ENCODE peak calls at places on chromosomes 2 and 18, in eight cellular contexts. One of them, this sample, is unnamed.

GRCh38 chr2:187658952-187659525 is 104.8 kb upstream of the TFPI start:
- DNase-seq in DND-41: no peak
- DNase-seq in heart left ventricle: no peak
- DNase-seq in left ventricle myocardium inferior: no peak
- DNase-seq in OCI-LY7: peak
- DNase-seq in esophagus squamous epithelium: no peak
- DNase-seq in heart right ventricle: no peak
- DNase-seq in left lung: no peak
- DNase-seq in this sample: no peak

GRCh38 chr2:162029287-162029901 is 44.6 kb downstream of the DPP4 start:
- DNase-seq in OCI-LY7: no peak
- DNase-seq in esophagus squamous epithelium: no peak
- DNase-seq in heart right ventricle: peak
- DNase-seq in DND-41: peak
- DNase-seq in left lung: no peak
- DNase-seq in left ventricle myocardium inferior: peak
- DNase-seq in heart left ventricle: peak
- DNase-seq in this sample: no peak

GRCh38 chr2:55154525-55155030 is 77.5 kb downstream of the CLHC1 start:
- DNase-seq in heart left ventricle: no peak
- DNase-seq in DND-41: no peak
- DNase-seq in left ventricle myocardium inferior: no peak
- DNase-seq in OCI-LY7: no peak
- DNase-seq in heart right ventricle: no peak
- DNase-seq in left lung: no peak
- DNase-seq in esophagus squamous epithelium: no peak
- DNase-seq in this sample: no peak

GRCh38 chr2:210963386-210963785 is 407.0 kb downstream of the CPS1 start:
- DNase-seq in left ventricle myocardium inferior: no peak
- DNase-seq in heart right ventricle: no peak
- DNase-seq in OCI-LY7: no peak
- DNase-seq in heart left ventricle: no peak
- DNase-seq in DND-41: no peak
- DNase-seq in esophagus squamous epithelium: no peak
- DNase-seq in left lung: no peak
- DNase-seq in this sample: no peak

GRCh38 chr2:26988165-26988879 is 17.9 kb downstream of the MAPRE3 start:
- DNase-seq in heart left ventricle: no peak
- DNase-seq in left lung: no peak
- DNase-seq in OCI-LY7: no peak
- DNase-seq in esophagus squamous epithelium: no peak
- DNase-seq in DND-41: no peak
- DNase-seq in left ventricle myocardium inferior: no peak
- DNase-seq in heart right ventricle: no peak
- DNase-seq in this sample: no peak

GRCh38 chr2:232075080-232075479 is 113.6 kb downstream of the DIS3L2 start:
- DNase-seq in OCI-LY7: no peak
- DNase-seq in esophagus squamous epithelium: no peak
- DNase-seq in DND-41: no peak
- DNase-seq in heart right ventricle: no peak
- DNase-seq in left lung: no peak
- DNase-seq in heart left ventricle: no peak
- DNase-seq in left ventricle myocardium inferior: no peak
- DNase-seq in this sample: no peak

GRCh38 chr2:16394072-16394985 is 271.3 kb downstream of the CYRIA start:
- DNase-seq in heart right ventricle: no peak
- DNase-seq in left lung: no peak
- DNase-seq in esophagus squamous epithelium: no peak
- DNase-seq in left ventricle myocardium inferior: no peak
- DNase-seq in OCI-LY7: no peak
- DNase-seq in heart left ventricle: no peak
- DNase-seq in DND-41: no peak
- DNase-seq in this sample: no peak

GRCh38 chr2:64212346-64212745 is 68.1 kb upstream of the PELI1 start:
- DNase-seq in left ventricle myocardium inferior: no peak
- DNase-seq in OCI-LY7: no peak
- DNase-seq in heart left ventricle: no peak
- DNase-seq in heart right ventricle: no peak
- DNase-seq in esophagus squamous epithelium: no peak
- DNase-seq in left lung: no peak
- DNase-seq in DND-41: peak
- DNase-seq in this sample: no peak

GRCh38 chr2:55885129-55885943 is 38.2 kb downstream of the EFEMP1 start:
- DNase-seq in left lung: no peak
- DNase-seq in OCI-LY7: no peak
- DNase-seq in esophagus squamous epithelium: no peak
- DNase-seq in heart right ventricle: no peak
- DNase-seq in DND-41: no peak
- DNase-seq in left ventricle myocardium inferior: no peak
- DNase-seq in heart left ventricle: peak
- DNase-seq in this sample: no peak

GRCh38 chr18:34321075-34321474 is 96.4 kb upstream of the NOL4 start:
- DNase-seq in heart left ventricle: no peak
- DNase-seq in DND-41: no peak
- DNase-seq in left lung: no peak
- DNase-seq in heart right ventricle: no peak
- DNase-seq in OCI-LY7: no peak
- DNase-seq in left ventricle myocardium inferior: no peak
- DNase-seq in esophagus squamous epithelium: no peak
- DNase-seq in this sample: no peak

GRCh38 chr18:40866013-40866644 is 1088.9 kb upstream of the PIK3C3 start:
- DNase-seq in left ventricle myocardium inferior: no peak
- DNase-seq in OCI-LY7: no peak
- DNase-seq in DND-41: peak
- DNase-seq in heart right ventricle: no peak
- DNase-seq in heart left ventricle: no peak
- DNase-seq in left lung: no peak
- DNase-seq in esophagus squamous epithelium: no peak
- DNase-seq in this sample: no peak

GRCh38 chr2:32136097-32136496 is 29.6 kb upstream of the SLC30A6 start:
- DNase-seq in left lung: no peak
- DNase-seq in heart left ventricle: no peak
- DNase-seq in esophagus squamous epithelium: no peak
- DNase-seq in DND-41: no peak
- DNase-seq in left ventricle myocardium inferior: no peak
- DNase-seq in OCI-LY7: no peak
- DNase-seq in heart right ventricle: no peak
- DNase-seq in this sample: no peak

GRCh38 chr2:75920721-75921551 is 210.2 kb upstream of the GCFC2 start:
- DNase-seq in esophagus squamous epithelium: no peak
- DNase-seq in OCI-LY7: no peak
- DNase-seq in heart right ventricle: no peak
- DNase-seq in heart left ventricle: no peak
- DNase-seq in left lung: no peak
- DNase-seq in left ventricle myocardium inferior: no peak
- DNase-seq in DND-41: no peak
- DNase-seq in this sample: no peak

GRCh38 chr2:168137510-168138180 is 109.8 kb downstream of the STK39 start:
- DNase-seq in left lung: no peak
- DNase-seq in left ventricle myocardium inferior: no peak
- DNase-seq in heart right ventricle: no peak
- DNase-seq in DND-41: no peak
- DNase-seq in heart left ventricle: no peak
- DNase-seq in esophagus squamous epithelium: no peak
- DNase-seq in OCI-LY7: peak
- DNase-seq in this sample: no peak

GRCh38 chr2:60898567-60898966 is 17.2 kb downstream of the REL start:
- DNase-seq in heart left ventricle: no peak
- DNase-seq in DND-41: no peak
- DNase-seq in left lung: no peak
- DNase-seq in left ventricle myocardium inferior: no peak
- DNase-seq in heart right ventricle: no peak
- DNase-seq in OCI-LY7: no peak
- DNase-seq in esophagus squamous epithelium: no peak
- DNase-seq in this sample: no peak

GRCh38 chr2:46179037-46179621 is 118.1 kb upstream of the EPAS1 start:
- DNase-seq in DND-41: peak
- DNase-seq in heart left ventricle: peak
- DNase-seq in heart right ventricle: peak
- DNase-seq in left lung: peak
- DNase-seq in OCI-LY7: no peak
- DNase-seq in left ventricle myocardium inferior: peak
- DNase-seq in esophagus squamous epithelium: no peak
- DNase-seq in this sample: peak

DNA sequence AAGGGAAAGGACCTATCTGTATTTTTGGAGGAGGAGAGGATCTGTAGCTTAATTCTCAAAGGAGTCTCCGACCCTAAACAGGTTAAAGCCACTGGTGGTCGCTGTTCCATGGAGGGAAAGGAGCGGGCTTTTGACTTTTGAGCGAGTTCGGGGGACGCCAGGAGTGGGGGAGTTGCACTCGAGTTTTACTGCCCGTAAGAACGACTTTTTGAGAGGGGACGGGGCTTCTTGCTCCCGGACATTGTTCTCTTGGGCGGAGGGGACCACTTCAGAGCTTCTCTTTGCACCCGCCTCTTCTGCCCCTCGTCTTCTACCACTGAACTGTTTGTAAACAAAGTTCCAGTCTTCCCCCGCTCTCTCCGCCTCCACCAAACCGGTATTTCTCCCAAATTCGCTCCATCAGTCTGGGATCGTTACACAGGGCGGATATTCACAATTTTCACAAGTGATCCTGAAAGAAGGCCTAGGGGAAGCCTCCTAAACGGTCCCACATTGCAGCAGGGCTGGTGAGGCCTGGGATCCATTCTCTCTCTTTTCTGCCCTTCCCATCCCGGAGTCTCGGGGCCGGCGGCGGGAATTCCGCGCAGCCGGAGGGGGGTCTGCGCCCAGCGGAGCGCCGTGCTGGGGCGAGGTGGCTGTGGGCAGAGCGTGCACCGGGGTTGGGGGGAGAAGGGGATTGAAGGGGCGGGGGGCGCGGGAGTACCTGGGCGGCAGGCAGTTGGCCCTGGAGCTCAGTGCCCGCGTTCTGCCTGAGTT is 6.6 kb downstream of the DLX2 start:
- DNase-seq in left ventricle myocardium inferior: no peak
- DNase-seq in left lung: no peak
- DNase-seq in DND-41: peak
- DNase-seq in heart left ventricle: no peak
- DNase-seq in esophagus squamous epithelium: no peak
- DNase-seq in heart right ventricle: no peak
- DNase-seq in OCI-LY7: peak
- DNase-seq in this sample: no peak
- TF ChIP-seq CTCF in left ventricle myocardium inferior: no peak
- TF ChIP-seq CTCF in left lung: no peak
- TF ChIP-seq CTCF in DND-41: peak
- TF ChIP-seq CTCF in heart left ventricle: no peak
- TF ChIP-seq CTCF in esophagus squamous epithelium: no peak
- TF ChIP-seq CTCF in heart right ventricle: no peak
- TF ChIP-seq CTCF in OCI-LY7: peak
- TF ChIP-seq CTCF in this sample: no peak

GRCh38 chr2:240916571-240917008 is 10.5 kb downstream of the CROCC2 start:
- DNase-seq in DND-41: no peak
- DNase-seq in left lung: peak
- DNase-seq in esophagus squamous epithelium: no peak
- DNase-seq in heart left ventricle: peak
- DNase-seq in left ventricle myocardium inferior: peak
- DNase-seq in heart right ventricle: peak
- DNase-seq in OCI-LY7: no peak
- DNase-seq in this sample: no peak
- H3K27ac ChIP-seq in DND-41: no peak
- H3K27ac ChIP-seq in left lung: peak
- H3K27ac ChIP-seq in esophagus squamous epithelium: peak
- H3K27ac ChIP-seq in heart left ventricle: no peak
- H3K27ac ChIP-seq in left ventricle myocardium inferior: no peak
- H3K27ac ChIP-seq in heart right ventricle: no peak
- H3K27ac ChIP-seq in OCI-LY7: no peak
- H3K27ac ChIP-seq in this sample: no peak

GRCh38 chr2:112141623-112142001 is 3.4 kb downstream of the FBLN7 start:
- DNase-seq in esophagus squamous epithelium: no peak
- DNase-seq in left ventricle myocardium inferior: no peak
- DNase-seq in heart left ventricle: no peak
- DNase-seq in OCI-LY7: no peak
- DNase-seq in left lung: no peak
- DNase-seq in heart right ventricle: no peak
- DNase-seq in DND-41: no peak
- DNase-seq in this sample: no peak
- TF ChIP-seq CTCF in esophagus squamous epithelium: no peak
- TF ChIP-seq CTCF in left ventricle myocardium inferior: no peak
- TF ChIP-seq CTCF in heart left ventricle: no peak
- TF ChIP-seq CTCF in OCI-LY7: no peak
- TF ChIP-seq CTCF in left lung: no peak
- TF ChIP-seq CTCF in heart right ventricle: no peak
- TF ChIP-seq CTCF in DND-41: no peak
- TF ChIP-seq CTCF in this sample: no peak

GRCh38 chr2:165909466-165909865 is 44.1 kb downstream of the TTC21B start:
- DNase-seq in left lung: no peak
- DNase-seq in heart right ventricle: no peak
- DNase-seq in esophagus squamous epithelium: no peak
- DNase-seq in DND-41: no peak
- DNase-seq in OCI-LY7: no peak
- DNase-seq in left ventricle myocardium inferior: no peak
- DNase-seq in heart left ventricle: no peak
- DNase-seq in this sample: no peak

GRCh38 chr2:165911231-165911630 is 42.3 kb downstream of the TTC21B start:
- DNase-seq in OCI-LY7: no peak
- DNase-seq in left ventricle myocardium inferior: no peak
- DNase-seq in heart left ventricle: no peak
- DNase-seq in heart right ventricle: no peak
- DNase-seq in left lung: no peak
- DNase-seq in esophagus squamous epithelium: no peak
- DNase-seq in DND-41: no peak
- DNase-seq in this sample: no peak

GRCh38 chr2:165913636-165914035 is 39.9 kb downstream of the TTC21B start:
- DNase-seq in heart left ventricle: no peak
- DNase-seq in esophagus squamous epithelium: no peak
- DNase-seq in DND-41: no peak
- DNase-seq in heart right ventricle: no peak
- DNase-seq in left ventricle myocardium inferior: no peak
- DNase-seq in OCI-LY7: no peak
- DNase-seq in left lung: no peak
- DNase-seq in this sample: no peak

DNA sequence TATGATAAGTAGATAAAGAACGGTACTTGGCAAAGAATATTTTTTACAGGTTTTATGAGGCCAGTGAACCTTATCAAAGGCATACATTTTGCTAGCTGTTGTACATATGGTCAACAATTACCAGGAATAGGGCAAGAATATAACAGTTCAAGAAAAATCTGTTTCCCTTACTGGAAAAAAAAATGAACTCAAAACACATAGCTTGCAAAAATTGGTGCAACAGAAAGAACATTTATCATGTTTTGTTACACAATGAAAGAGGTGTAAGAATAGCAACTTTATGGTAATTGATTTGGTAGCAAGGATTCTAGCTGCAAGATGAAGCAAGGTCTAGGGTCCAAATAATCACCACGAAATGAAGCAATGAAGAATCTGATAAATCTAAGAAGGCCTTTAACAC is 41.6 kb downstream of the TTC21B start:
- DNase-seq in DND-41: no peak
- DNase-seq in left lung: no peak
- DNase-seq in heart right ventricle: no peak
- DNase-seq in OCI-LY7: no peak
- DNase-seq in left ventricle myocardium inferior: no peak
- DNase-seq in esophagus squamous epithelium: no peak
- DNase-seq in heart left ventricle: no peak
- DNase-seq in this sample: no peak
- H3K27ac ChIP-seq in DND-41: no peak
- H3K27ac ChIP-seq in left lung: no peak
- H3K27ac ChIP-seq in heart right ventricle: no peak
- H3K27ac ChIP-seq in OCI-LY7: no peak
- H3K27ac ChIP-seq in left ventricle myocardium inferior: no peak
- H3K27ac ChIP-seq in esophagus squamous epithelium: no peak
- H3K27ac ChIP-seq in heart left ventricle: no peak
- H3K27ac ChIP-seq in this sample: no peak